ENCODE peak calls at places on chromosomes 13 and 19, in four cellular contexts. R is GM23338; B is stimulated activated CD8-positive, alpha-beta memory T cell treated with anti-CD3 and anti-CD28 coated beads, Interleukin-7, amount 100 ng/mL, for 24 hours; D is A549. K is an unnamed sample.

GRCh38 chr13:20410726-20411125 is 114.9 kb downstream of the CRYL1 start:
- DNase-seq in R (no peak), B (no peak), D (no peak), K (no peak)

GRCh38 chr19:14809272-14810057 is 25.5 kb downstream of the OR7A5 start:
- DNase-seq in R (no peak), B (no peak), D (no peak), K (no peak)

GRCh38 chr19:35135389-35135909 is 590 bp upstream of the LGI4 start:
- DNase-seq in R (peak; percentile 87), B (no peak), D (peak; percentile 81), K (no peak)

GRCh38 chr13:26185720-26186119 is 36.4 kb downstream of the RNF6 start:
- DNase-seq in R (no peak), B (no peak), D (no peak), K (no peak)

GRCh38 chr19:16355293-16356043 is 30.8 kb downstream of the KLF2 start:
- DNase-seq in R (no peak), B (no peak), D (no peak), K (no peak)

GRCh38 chr13:46672338-46673090 is 119.5 kb downstream of the LRCH1 start:
- DNase-seq in R (no peak), B (no peak), D (no peak), K (no peak)

GRCh38 chr13:20843177-20843576 is 59.4 kb downstream of the XPO4 start:
- DNase-seq in R (no peak), B (no peak), D (no peak), K (no peak)

GRCh38 chr13:48232420-48233096 is 448 bp upstream of the ITM2B start:
- DNase-seq in R (peak; percentile 57), B (no peak), D (peak; percentile 26), K (no peak)

GRCh38 chr19:1081301-1082164 is 13.6 kb downstream of the POLR2E start:
- DNase-seq in R (peak; percentile 75), B (no peak), D (no peak), K (no peak)

GRCh38 chr19:3178377-3178972 is at the start of gene S1PR4:
- DNase-seq in R (no peak), B (peak; percentile 23), D (no peak), K (no peak)

GRCh38 chr19:5679289-5680082 is 830 bp downstream of the MICOS13 start:
- DNase-seq in R (no peak), B (no peak), D (no peak), K (no peak)

GRCh38 chr19:38917921-38918491 is 6.0 kb upstream of the CCER2 start:
- DNase-seq in R (peak; percentile 36), B (no peak), D (peak; percentile 75), K (no peak)

GRCh38 chr13:45121421-45121820 is 1.1 kb downstream of the GTF2F2 start:
- DNase-seq in R (peak; percentile 54), B (no peak), D (peak; percentile 12), K (no peak)

GRCh38 chr13:104014803-104015645 is 948.8 kb upstream of the SLC10A2 start:
- DNase-seq in R (no peak), B (no peak), D (no peak), K (no peak)

GRCh38 chr13:30720470-30720869 is 14.9 kb upstream of the ALOX5AP start:
- DNase-seq in R (no peak), B (no peak), D (no peak), K (no peak)

GRCh38 chr19:55467236-55468053 is 2.9 kb upstream of the C19orf85 start:
- DNase-seq in R (peak; percentile 80), B (peak; percentile 44), D (peak; percentile 48), K (peak; percentile 30)

GRCh38 chr13:105921711-105922110 is 613.8 kb downstream of the EFNB2 start:
- DNase-seq in R (no peak), B (no peak), D (no peak), K (no peak)

GRCh38 chr13:25372275-25373081 is 704 bp downstream of the ATP8A2 start:
- DNase-seq in R (peak; percentile 64), B (no peak), D (no peak), K (no peak)

GRCh38 chr13:63541336-63541735 is 2125.7 kb upstream of the PCDH20 start:
- DNase-seq in R (peak; percentile 52), B (no peak), D (no peak), K (no peak)

GRCh38 chr13:38981096-38981495 is 9.5 kb downstream of the STOML3 start:
- DNase-seq in R (peak; percentile 4), B (no peak), D (no peak), K (no peak)

GRCh38 chr19:4151623-4152022 is 1.8 kb upstream of the CREB3L3 start:
- DNase-seq in R (no peak), B (no peak), D (no peak), K (no peak)

GRCh38 chr13:111202149-111202548 is 87.0 kb downstream of the ARHGEF7 start:
- DNase-seq in R (peak; percentile 39), B (no peak), D (no peak), K (no peak)

GRCh38 chr19:29753190-29753933 is 38.3 kb upstream of the C19orf12 start:
- DNase-seq in R (no peak), B (no peak), D (no peak), K (no peak)

GRCh38 chr13:86882107-86882506 is 789.1 kb upstream of the SLITRK5 start:
- DNase-seq in R (peak; percentile 91), B (no peak), D (no peak), K (no peak)

GRCh38 chr19:38812841-38813320 is at the start of gene LGALS4:
- DNase-seq in R (no peak), B (no peak), D (peak; percentile 44), K (no peak)

GRCh38 chr13:102317593-102317992 is 84.3 kb downstream of the FGF14 start:
- DNase-seq in R (no peak), B (no peak), D (no peak), K (no peak)

GRCh38 chr13:48511621-48512232 is 21.2 kb downstream of the RCBTB2 start:
- DNase-seq in R (no peak), B (no peak), D (no peak), K (no peak)

GRCh38 chr19:33436360-33437345 is 63.1 kb downstream of the CEBPG start:
- DNase-seq in R (no peak), B (no peak), D (no peak), K (no peak)

GRCh38 chr19:2578911-2579677 is 103.2 kb downstream of the GADD45B start:
- DNase-seq in R (peak; percentile 93), B (no peak), D (peak; percentile 94), K (peak; percentile 89)

GRCh38 chr19:16587031-16588023 is 15.1 kb upstream of the SLC35E1 start:
- DNase-seq in R (peak; percentile 32), B (no peak), D (no peak), K (no peak)

GRCh38 chr13:45751882-45752281 is 49.8 kb downstream of the CBY2 start:
- DNase-seq in R (no peak), B (no peak), D (no peak), K (no peak)

GRCh38 chr13:50801087-50801931 is 42.2 kb downstream of the DLEU7 start:
- DNase-seq in R (peak; percentile 87), B (peak; percentile 11), D (peak; percentile 57), K (no peak)

GRCh38 chr13:113076681-113077401 is 28.8 kb upstream of the F7 start:
- DNase-seq in R (no peak), B (no peak), D (no peak), K (no peak)

GRCh38 chr19:13597625-13598024 is 91.3 kb upstream of the CACNA1A start:
- DNase-seq in R (peak; percentile 76), B (no peak), D (peak; percentile 60), K (peak; percentile 13)

GRCh38 chr19:35350591-35350990 is 2.9 kb downstream of the FFAR1 start:
- DNase-seq in R (no peak), B (no peak), D (no peak), K (no peak)

K was measured in T1000.